ENCODE peak calls at places on chromosomes 1 and 21, in six cellular contexts. Z, K, A, I, S and T are unnamed samples.
A peak's percentile ranks its signal among the peaks of the same experiment; 100 is the strongest.

GRCh38 chr1:214136336-214136735 is 144.6 kb upstream of the SMYD2 start:
- DNase-seq in S (no peak), K (no peak), Z (no peak), I (no peak), A (peak; percentile 47), T (no peak)

GRCh38 chr21:46634966-46635323 is 529 bp upstream of the PRMT2 start:
- DNase-seq in A (peak; percentile 90), Z (peak; percentile 45), I (no peak), K (peak; percentile 60), S (peak; percentile 67), T (peak; percentile 74)

GRCh38 chr1:239125027-239125426 is 261.3 kb upstream of the CHRM3 start:
- DNase-seq in S (no peak), K (no peak), A (peak; percentile 52), I (no peak), Z (no peak), T (no peak)

GRCh38 chr1:108830119-108831008 is 26.5 kb downstream of the AKNAD1 start:
- DNase-seq in K (peak; percentile 42), A (peak; percentile 99), Z (no peak), I (no peak), S (no peak), T (no peak)

GRCh38 chr1:110463695-110464094 is 12.7 kb downstream of the PROK1 start:
- DNase-seq in I (no peak), K (peak; percentile 39), S (no peak), A (no peak), Z (no peak), T (no peak)

GRCh38 chr1:23590058-23590783 is 30.9 kb upstream of the ID3 start:
- DNase-seq in K (no peak), Z (no peak), S (no peak), A (no peak), I (no peak), T (no peak)

GRCh38 chr1:17892225-17892624 is 137.1 kb downstream of the ACTL8 start:
- DNase-seq in K (no peak), A (no peak), Z (peak; percentile 17), S (no peak), I (no peak), T (no peak)

GRCh38 chr21:46604329-46604974 is 430 bp downstream of the S100B start:
- DNase-seq in S (no peak), A (no peak), Z (no peak), K (no peak), I (no peak), T (no peak)

GRCh38 chr1:3064296-3064850 is 4.6 kb upstream of the PRDM16 start:
- DNase-seq in Z (no peak), I (no peak), K (no peak), S (no peak), A (no peak), T (no peak)

GRCh38 chr1:65255088-65256050 is 54.0 kb upstream of the DNAJC6 start:
- DNase-seq in Z (peak; percentile 48), S (no peak), I (peak; percentile 34), A (peak; percentile 54), K (peak; percentile 48), T (no peak)

GRCh38 chr1:212600980-212601379 is 7.6 kb upstream of the ATF3 start:
- DNase-seq in A (no peak), I (no peak), K (peak; percentile 68), Z (no peak), S (no peak), T (no peak)